ENCODE peak calls at places on chromosomes 16 and 17, in seven cellular contexts. W is NCI-H1417; I is ELR; D is naive thymus-derived CD4-positive, alpha-beta T cell; C is activated T-cell treated with anti-CD3 and anti-CD28 coated beads, Interleukin-2, amount 50 U/mL, for 1 hour; T is choroid plexus epithelial cell; U is stimulated activated CD4-positive, alpha-beta T cell treated with anti-CD3 and anti-CD28 coated beads, Interleukin-15, amount 100 ng/mL, for 24 hours. J is an unnamed sample.

GRCh38 chr16:20865420-20866126 is 34.6 kb downstream of the DCUN1D3 start:
- DNase-seq in W (no peak), I (peak), D (no peak), C (no peak), T (peak), U (no peak), J (no peak)

GRCh38 chr17:76772842-76773521 is 35.1 kb downstream of the MFSD11 start:
- DNase-seq in W (no peak), I (peak), D (no peak), C (peak), T (peak), U (peak), J (no peak)

GRCh38 chr17:83159204-83160049 is 80.0 kb downstream of the METRNL start:
- DNase-seq in W (no peak), I (no peak), D (no peak), C (no peak), T (no peak), U (no peak), J (no peak)

GRCh38 chr16:89020068-89020924 is 43.3 kb upstream of the CBFA2T3 start:
- DNase-seq in W (no peak), I (no peak), D (no peak), C (no peak), T (no peak), U (peak), J (no peak)

GRCh38 chr16:75238853-75239371 is 12.5 kb downstream of the BCAR1 start:
- DNase-seq in W (no peak), I (peak), D (no peak), C (no peak), T (no peak), U (no peak), J (no peak)

GRCh38 chr17:41396340-41396739 is 1.1 kb downstream of the KRT31 start:
- DNase-seq in W (no peak), I (no peak), D (no peak), C (no peak), T (no peak), U (no peak), J (no peak)

GRCh38 chr17:67779098-67779672 is 46.1 kb upstream of the BPTF start:
- DNase-seq in W (no peak), I (peak), D (peak), C (peak), T (peak), U (peak), J (peak)

GRCh38 chr16:47258874-47259461 is 115.2 kb upstream of the NETO2 start:
- DNase-seq in W (peak), I (peak), D (no peak), C (no peak), T (peak), U (peak), J (peak)

GRCh38 chr17:49836111-49837030 is 11.5 kb downstream of the TAC4 start:
- DNase-seq in W (no peak), I (peak), D (no peak), C (no peak), T (peak), U (no peak), J (peak)

GRCh38 chr17:75875182-75875939 is 3.0 kb downstream of the TRIM47 start:
- DNase-seq in W (no peak), I (no peak), D (no peak), C (no peak), T (no peak), U (no peak), J (no peak)

GRCh38 chr17:50559674-50560184 is 786 bp upstream of the CACNA1G start:
- DNase-seq in W (no peak), I (peak), D (no peak), C (peak), T (peak), U (peak), J (peak)

GRCh38 chr16:10895053-10895946 is 18.3 kb downstream of the CIITA start:
- DNase-seq in W (no peak), I (peak), D (peak), C (peak), T (peak), U (peak), J (peak)